ENCODE peak calls at places on chromosomes 5 and 9, in four cellular contexts. H, K, N and F are unnamed samples.

GRCh38 chr9:107020040-107020530 is 157.1 kb downstream of the ZNF462 start:
- DNase-seq in H (peak), K (no peak), N (no peak), F (no peak)

GRCh38 chr9:87336914-87337333 is 160.7 kb upstream of the DAPK1 start:
- DNase-seq in H (no peak), K (peak), N (no peak), F (peak)

GRCh38 chr5:83921794-83922193 is 201.1 kb upstream of the HAPLN1 start:
- DNase-seq in H (no peak), K (no peak), N (no peak), F (no peak)

GRCh38 chr5:176535101-176535654 is 2.0 kb downstream of the RNF44 start:
- DNase-seq in H (no peak), K (peak), N (no peak), F (no peak)

GRCh38 chr9:86795047-86795437 is 152.3 kb downstream of the GAS1 start:
- DNase-seq in H (no peak), K (no peak), N (peak), F (no peak)

GRCh38 chr9:109329274-109330258 is 8.7 kb upstream of the EPB41L4B start:
- DNase-seq in H (no peak), K (peak), N (peak), F (peak)

GRCh38 chr9:95438958-95439357 is 77.8 kb downstream of the PTCH1 start:
- DNase-seq in H (no peak), K (no peak), N (no peak), F (no peak)

GRCh38 chr9:11893331-11893730 is 799.9 kb upstream of the TYRP1 start:
- DNase-seq in H (no peak), K (no peak), N (no peak), F (no peak)

GRCh38 chr5:127447822-127448221 is 69.6 kb upstream of the PRRC1 start:
- DNase-seq in H (no peak), K (no peak), N (no peak), F (no peak)

GRCh38 chr9:33159058-33159759 is 7.9 kb downstream of the B4GALT1 start:
- DNase-seq in H (no peak), K (peak), N (peak), F (no peak)

GRCh38 chr9:1058826-1059225 is 8.7 kb downstream of the DMRT2 start:
- DNase-seq in H (no peak), K (no peak), N (no peak), F (no peak)

GRCh38 chr5:141260458-141261237 is 15.5 kb downstream of the PCDHB15 start:
- DNase-seq in H (no peak), K (peak), N (no peak), F (no peak)

GRCh38 chr5:15798006-15798405 is 298.0 kb downstream of the FBXL7 start:
- DNase-seq in H (no peak), K (no peak), N (no peak), F (no peak)

GRCh38 chr9:120351106-120351505 is 228.9 kb downstream of the CDK5RAP2 start:
- DNase-seq in H (no peak), K (no peak), N (no peak), F (no peak)

GRCh38 chr9:86983260-86984255 is 36.3 kb upstream of the GAS1 start:
- DNase-seq in H (peak), K (no peak), N (no peak), F (no peak)

GRCh38 chr9:73613092-73613701 is 461.5 kb downstream of the ANXA1 start:
- DNase-seq in H (no peak), K (peak), N (no peak), F (no peak)

GRCh38 chr5:155631116-155631515 is 617.6 kb downstream of the KIF4B start:
- DNase-seq in H (no peak), K (peak), N (no peak), F (no peak)

GRCh38 chr5:142327111-142327842 is 2.5 kb upstream of the SPRY4 start:
- DNase-seq in H (peak), K (no peak), N (no peak), F (no peak)

GRCh38 chr9:94649100-94649855 is 10.0 kb upstream of the FBP1 start:
- DNase-seq in H (peak), K (peak), N (no peak), F (no peak)

GRCh38 chr5:143044265-143044664 is 274.1 kb downstream of the ARHGAP26 start:
- DNase-seq in H (no peak), K (no peak), N (no peak), F (no peak)

GRCh38 chr5:6107675-6108539 is 270.4 kb downstream of the MED10 start:
- DNase-seq in H (no peak), K (no peak), N (no peak), F (no peak)

GRCh38 chr9:127777368-127777960 is 1.0 kb downstream of the SH2D3C start:
- DNase-seq in H (no peak), K (no peak), N (no peak), F (no peak)

GRCh38 chr9:127776919-127777280 is 1.6 kb downstream of the SH2D3C start:
- DNase-seq in H (no peak), K (no peak), N (no peak), F (no peak)

GRCh38 chr9:127773981-127774380 is 4.5 kb downstream of the SH2D3C start:
- DNase-seq in H (no peak), K (no peak), N (no peak), F (no peak)

GRCh38 chr9:127778280-127779135 is at the start of gene SH2D3C:
- DNase-seq in H (no peak), K (no peak), N (peak), F (no peak)

GRCh38 chr9:127776195-127776918 is 2.1 kb downstream of the SH2D3C start:
- DNase-seq in H (no peak), K (no peak), N (peak), F (no peak)
- TF ChIP-seq CTCF in H (no peak), K (no peak), N (no peak), F (no peak)

GRCh38 chr5:139765409-139766217 is 30.0 kb upstream of the PSD2 start:
- DNase-seq in H (peak), K (peak), N (peak), F (peak)
- TF ChIP-seq CTCF in H (peak), K (peak), N (peak), F (peak)

DNA sequence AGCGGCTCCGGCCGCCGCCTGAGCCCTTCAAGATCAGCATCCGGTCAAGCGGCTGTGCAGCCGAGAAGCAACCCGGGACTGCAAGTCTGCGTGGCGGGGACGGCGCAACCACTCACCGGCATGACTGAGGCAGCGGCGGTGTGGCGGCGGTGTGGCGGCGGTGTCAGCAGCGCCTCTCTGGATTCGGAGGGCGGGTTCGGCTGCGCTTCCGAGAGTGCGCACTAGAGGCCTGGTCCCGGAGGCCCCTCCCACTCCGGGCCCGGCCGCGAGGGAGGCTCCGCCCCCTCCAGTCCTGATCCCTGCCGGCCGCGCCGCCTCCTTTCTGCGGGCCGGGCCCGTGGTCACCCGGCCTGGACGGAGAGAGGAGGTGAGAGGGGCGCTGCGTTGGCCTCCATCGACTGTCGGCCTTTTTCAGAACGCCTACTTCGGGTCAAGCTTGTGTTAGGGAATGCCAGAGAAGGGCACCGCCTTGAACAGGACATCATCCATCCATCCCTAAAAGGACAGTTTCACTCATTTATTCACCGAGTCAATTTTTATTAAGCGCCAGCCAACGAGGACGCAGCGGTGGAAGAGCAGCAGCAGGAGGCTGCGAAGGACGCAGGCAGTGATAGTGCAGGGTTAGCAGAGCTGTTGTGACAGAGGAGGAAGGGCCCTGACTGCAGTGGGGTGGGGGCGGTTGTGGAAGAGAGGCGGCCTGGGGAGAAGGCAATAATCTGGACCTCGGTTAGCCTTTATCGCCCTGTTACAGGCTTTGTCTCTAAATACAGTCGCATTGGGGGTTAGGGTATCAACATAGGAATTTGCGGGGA is at the start of gene ATOX1:
- DNase-seq in H (no peak), K (peak), N (peak), F (peak)
- TF ChIP-seq CTCF in H (no peak), K (no peak), N (no peak), F (no peak)

DNA sequence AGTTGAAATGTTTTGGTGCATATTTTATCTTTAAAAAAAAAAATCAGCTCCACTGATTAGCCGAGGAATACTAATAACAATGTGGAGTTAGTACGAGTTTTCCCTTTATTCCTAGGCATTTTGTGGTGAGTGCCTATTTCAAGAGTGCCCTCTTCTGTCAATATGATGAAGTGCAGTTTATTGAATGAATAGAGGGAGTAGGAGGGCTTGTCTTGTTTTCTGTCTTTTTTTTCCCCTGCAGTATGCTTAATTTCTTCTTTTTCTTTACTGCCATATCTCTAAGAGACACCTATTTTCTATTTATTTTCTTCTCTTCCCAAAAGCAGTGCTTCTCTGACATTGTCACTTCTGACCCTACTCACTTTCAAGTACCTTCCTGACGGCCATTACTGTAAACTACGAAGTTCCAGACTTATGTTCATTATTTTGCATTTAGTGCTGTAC is 169.6 kb upstream of the PITX1 start:
- DNase-seq in H (no peak), K (peak), N (no peak), F (no peak)
- TF ChIP-seq CTCF in H (peak), K (peak), N (peak), F (peak)

DNA sequence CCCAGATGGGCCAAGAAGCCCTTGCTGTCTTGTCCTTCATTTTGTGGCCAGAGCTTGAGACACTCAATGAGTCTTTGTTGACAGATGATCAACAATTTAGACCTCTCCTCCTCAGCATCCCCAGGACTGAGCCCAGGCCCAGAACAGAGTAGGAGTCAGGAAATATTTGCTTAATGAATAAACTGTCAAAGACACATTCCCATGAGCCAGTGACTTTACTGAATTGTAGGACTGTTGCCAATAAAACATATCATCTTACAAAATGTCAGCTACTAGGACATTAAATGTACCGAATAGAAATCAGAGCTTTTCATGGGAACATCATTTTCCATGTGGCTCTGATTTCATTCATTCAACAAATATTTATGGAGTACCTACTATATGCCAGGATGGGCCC is 11.6 kb downstream of the VDAC1 start:
- DNase-seq in H (peak), K (no peak), N (no peak), F (no peak)
- TF ChIP-seq CTCF in H (no peak), K (no peak), N (no peak), F (no peak)

DNA sequence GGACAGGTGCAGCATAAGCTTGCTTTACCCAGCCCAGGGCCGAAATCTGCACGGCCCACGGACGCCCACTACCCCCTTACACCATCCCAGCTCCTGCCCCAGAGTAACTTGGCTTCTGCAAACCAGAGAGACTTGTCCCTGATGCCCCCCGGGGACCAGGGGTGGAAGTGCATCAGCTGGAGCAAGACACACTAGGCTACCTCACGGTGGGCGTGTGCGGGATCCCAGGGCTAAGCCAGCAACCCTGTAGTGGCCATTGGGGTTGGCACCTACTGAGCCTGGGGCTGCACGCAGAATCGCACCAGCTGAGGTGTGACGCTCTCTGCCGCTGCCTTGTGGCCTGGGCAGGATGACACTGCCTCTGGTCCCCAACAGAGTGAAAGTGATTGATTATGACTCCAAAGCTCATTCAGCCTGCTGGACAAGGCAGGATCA is 6.1 kb upstream of the ZNF79 start:
- DNase-seq in H (no peak), K (peak), N (peak), F (peak)
- TF ChIP-seq CTCF in H (no peak), K (peak), N (peak), F (no peak)

DNA sequence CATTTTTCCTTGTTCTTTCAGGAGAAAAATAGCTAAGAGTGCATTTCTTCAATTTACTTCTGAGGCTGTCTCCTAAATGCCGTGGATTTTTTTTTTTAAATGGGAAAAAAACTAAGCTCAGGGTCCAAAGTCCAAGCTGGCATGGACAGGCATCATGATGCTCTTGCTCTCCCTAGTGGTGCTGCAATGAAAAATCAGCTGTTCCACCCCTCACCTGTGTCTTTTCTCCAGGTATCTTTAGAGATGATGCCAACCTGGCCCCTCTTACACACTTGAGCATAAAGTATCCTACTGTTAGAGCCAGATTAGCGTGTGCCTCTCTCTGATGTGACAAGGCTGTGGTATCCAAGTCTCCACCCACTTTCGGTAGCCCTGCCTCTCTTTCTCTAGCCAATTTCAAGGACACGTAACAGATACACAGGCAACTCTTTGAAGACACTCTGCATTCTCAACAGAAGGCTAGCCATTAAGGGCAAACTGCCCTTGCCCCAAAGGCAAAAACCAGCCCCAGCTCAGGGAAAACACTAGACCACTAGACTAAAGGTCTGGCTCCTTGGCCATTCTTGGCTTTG is 208.8 kb downstream of the SAXO1 start:
- DNase-seq in H (no peak), K (peak), N (no peak), F (no peak)
- TF ChIP-seq CTCF in H (peak), K (peak), N (peak), F (no peak)

DNA sequence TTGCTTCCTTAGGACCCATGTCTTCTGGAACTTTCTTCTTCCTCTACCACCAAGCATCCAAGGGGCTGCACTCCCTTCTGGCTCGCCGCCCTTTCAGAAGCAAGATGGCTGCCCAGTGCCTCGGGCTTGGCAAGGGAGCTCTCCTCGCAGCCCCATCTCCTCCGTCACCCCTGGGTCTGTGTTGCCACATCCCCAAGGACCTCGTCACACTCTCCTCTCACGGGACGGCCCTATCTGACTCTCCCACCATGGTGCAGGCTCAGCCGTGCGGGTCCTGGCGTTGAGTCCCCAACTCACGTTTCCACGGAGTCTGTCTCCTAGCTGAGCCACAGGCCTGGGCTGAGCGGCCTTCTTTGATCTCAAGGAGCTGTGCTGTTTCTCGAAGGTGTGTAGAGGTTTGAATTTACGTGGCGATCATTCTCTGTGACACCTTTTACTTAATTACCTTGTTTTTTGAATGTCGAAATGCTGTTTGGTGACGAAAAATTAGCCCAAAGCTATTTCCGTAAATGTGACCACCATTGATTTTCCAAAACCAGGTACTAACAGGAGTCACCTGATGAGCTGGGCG is 15.0 kb upstream of the SCGB3A1 start:
- DNase-seq in H (no peak), K (no peak), N (no peak), F (no peak)
- TF ChIP-seq CTCF in H (no peak), K (no peak), N (no peak), F (no peak)

GRCh38 chr5:156835905-156836304 is 14.2 kb upstream of the PPP1R2B start:
- DNase-seq in H (no peak), K (peak), N (no peak), F (peak)
- TF ChIP-seq CTCF in H (no peak), K (peak), N (peak), F (peak)